ENCODE peak calls at places on chromosome 15, in five cellular contexts. J is A549, R is endothelial cell of umbilical vein, N is HCT116, E is HepG2. G is an unnamed sample.
A peak's percentile ranks its signal among the peaks of the same experiment; 100 is the strongest.

GRCh38 chr15:70584838-70585706 is 178.3 kb downstream of the UACA start:
- DNase-seq in E (peak; percentile 84), N (peak; percentile 38), J (peak; percentile 52), R (no peak), G (peak; percentile 84)

GRCh38 chr15:69193948-69194827 is 33.8 kb downstream of the GLCE start:
- DNase-seq in E (no peak), N (no peak), J (no peak), R (peak; percentile 55), G (no peak)

GRCh38 chr15:67820992-67821783 is 4.1 kb upstream of the SKOR1 start:
- DNase-seq in J (no peak), R (peak; percentile 47), N (no peak), E (peak; percentile 28), G (peak; percentile 57)

GRCh38 chr15:34987182-34987488 is 952 bp downstream of the ZNF770 start:
- DNase-seq in E (no peak), R (peak; percentile 30), J (no peak), N (no peak), G (peak; percentile 11)

GRCh38 chr15:74378853-74379252 is 11.4 kb upstream of the CYP11A1 start:
- DNase-seq in R (peak; percentile 34), J (peak; percentile 21), E (no peak), N (no peak), G (no peak)

GRCh38 chr15:79673416-79674123 is 223.2 kb downstream of the MTHFS start:
- DNase-seq in J (peak; percentile 36), R (no peak), E (no peak), N (no peak), G (peak; percentile 65)

GRCh38 chr15:63601026-63601726 is 4.0 kb downstream of the FBXL22 start:
- DNase-seq in R (peak; percentile 33), J (peak; percentile 30), N (no peak), E (no peak), G (peak; percentile 67)

GRCh38 chr15:100118546-100118945 is 223.2 kb downstream of the ADAMTS17 start:
- DNase-seq in E (no peak), J (no peak), R (no peak), N (no peak), G (no peak)

GRCh38 chr15:39852237-39852636 is 67.8 kb downstream of the GPR176 start:
- DNase-seq in E (no peak), J (no peak), R (no peak), N (no peak), G (no peak)

GRCh38 chr15:29838352-29839010 is 16.2 kb upstream of the TJP1 start:
- DNase-seq in R (no peak), J (no peak), E (no peak), N (no peak), G (no peak)

GRCh38 chr15:67840747-67841634 is 1.1 kb upstream of the RNU6-1 start:
- DNase-seq in E (peak; percentile 50), J (peak; percentile 52), N (no peak), R (peak; percentile 51), G (peak; percentile 47)

GRCh38 chr15:70867911-70868467 is 14.0 kb upstream of the LARP6 start:
- DNase-seq in J (no peak), R (peak; percentile 76), E (no peak), N (no peak), G (no peak)

GRCh38 chr15:69568621-69569020 is 116.0 kb downstream of the RPLP1 start:
- DNase-seq in N (no peak), R (no peak), E (no peak), J (no peak), G (no peak)

GRCh38 chr15:76340198-76340801 is 3.7 kb downstream of the ISL2 start:
- DNase-seq in R (peak; percentile 67), E (no peak), J (no peak), N (no peak), G (no peak)

GRCh38 chr15:45253330-45253729 is 1.3 kb downstream of the SLC28A2 start:
- DNase-seq in J (no peak), E (no peak), R (no peak), N (no peak), G (peak; percentile 18)
- TF ChIP-seq CTCF in J (no peak), E (peak; percentile 17), R (peak; percentile 30), N (no peak), G (peak; percentile 34)

DNA sequence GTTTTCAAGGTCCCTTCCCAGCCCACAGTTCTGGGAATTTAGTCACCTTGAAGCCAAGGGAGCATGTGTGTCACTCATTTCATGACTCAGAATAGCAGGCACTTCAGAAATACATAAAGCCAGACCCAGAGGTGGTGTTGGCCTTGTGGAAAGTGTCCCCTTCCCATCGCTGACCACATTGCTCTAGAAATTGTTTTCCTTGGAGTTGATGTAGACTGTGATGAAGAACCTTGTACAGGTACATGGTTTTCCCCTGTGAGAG is 158.8 kb downstream of the SLCO3A1 start:
- DNase-seq in N (no peak), R (no peak), J (no peak), E (no peak), G (no peak)
- H3K4me3 ChIP-seq in N (no peak overlapping the region), R (no peak overlapping the region), J (no peak overlapping the region), E (no peak overlapping the region), G (no peak overlapping the region)

DNA sequence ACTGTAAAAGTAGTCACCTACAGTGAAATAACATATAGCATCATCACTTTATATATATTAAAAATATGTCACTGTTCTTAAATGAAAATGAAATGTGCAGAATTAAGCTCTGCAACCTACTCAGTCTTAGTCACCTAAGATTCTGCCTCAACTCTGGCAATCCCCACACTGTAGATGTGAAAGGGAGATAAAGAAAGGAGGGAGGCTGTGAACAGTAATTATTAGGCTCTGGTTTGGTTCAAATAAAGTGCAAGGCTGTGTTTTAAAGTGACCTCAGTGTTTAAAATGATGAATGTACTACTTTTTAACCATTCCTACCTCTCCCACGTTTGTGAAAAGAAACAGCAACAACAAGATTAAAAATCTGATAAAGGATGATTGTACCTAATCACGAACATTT is 72.2 kb downstream of the ATP8B4 start:
- DNase-seq in R (no peak), J (no peak), E (no peak), N (no peak), G (no peak)
- TF ChIP-seq MAX in R (no peak), J (no peak), E (no peak), N (no peak), G (no peak)

GRCh38 chr15:56804908-56805307 is 71.6 kb upstream of the ZNF280D start:
- DNase-seq in J (no peak), E (no peak), R (no peak), N (no peak), G (no peak)
- TF ChIP-seq CTCF in J (peak; percentile 8), E (no peak), R (no peak), N (no peak), G (no peak)

DNA sequence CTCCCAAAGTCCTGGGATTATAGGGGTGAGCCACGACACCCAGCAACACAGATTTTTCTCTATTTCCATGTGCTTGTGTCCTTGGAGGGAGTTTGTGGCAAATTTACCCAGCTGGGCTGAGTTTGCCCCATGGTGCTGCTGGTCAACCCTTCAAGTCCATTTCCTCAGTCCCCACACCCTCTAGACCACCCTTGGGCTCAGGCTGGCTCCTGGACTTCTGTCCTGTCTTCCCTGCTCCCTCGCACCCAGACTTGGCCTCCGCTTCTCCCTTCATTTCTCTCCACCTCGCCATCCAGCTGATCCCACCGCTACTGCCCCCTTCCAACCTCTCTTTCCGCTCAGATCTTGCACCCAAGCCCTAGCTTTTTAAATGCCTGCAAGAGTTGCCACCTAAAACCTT is 7.3 kb upstream of the RHOV start:
- DNase-seq in E (no peak), N (no peak), R (no peak), J (no peak), G (no peak)
- H3K4me3 ChIP-seq in E (no peak overlapping the region), N (no peak overlapping the region), R (no peak overlapping the region), J (no peak overlapping the region), G (no peak overlapping the region)

DNA sequence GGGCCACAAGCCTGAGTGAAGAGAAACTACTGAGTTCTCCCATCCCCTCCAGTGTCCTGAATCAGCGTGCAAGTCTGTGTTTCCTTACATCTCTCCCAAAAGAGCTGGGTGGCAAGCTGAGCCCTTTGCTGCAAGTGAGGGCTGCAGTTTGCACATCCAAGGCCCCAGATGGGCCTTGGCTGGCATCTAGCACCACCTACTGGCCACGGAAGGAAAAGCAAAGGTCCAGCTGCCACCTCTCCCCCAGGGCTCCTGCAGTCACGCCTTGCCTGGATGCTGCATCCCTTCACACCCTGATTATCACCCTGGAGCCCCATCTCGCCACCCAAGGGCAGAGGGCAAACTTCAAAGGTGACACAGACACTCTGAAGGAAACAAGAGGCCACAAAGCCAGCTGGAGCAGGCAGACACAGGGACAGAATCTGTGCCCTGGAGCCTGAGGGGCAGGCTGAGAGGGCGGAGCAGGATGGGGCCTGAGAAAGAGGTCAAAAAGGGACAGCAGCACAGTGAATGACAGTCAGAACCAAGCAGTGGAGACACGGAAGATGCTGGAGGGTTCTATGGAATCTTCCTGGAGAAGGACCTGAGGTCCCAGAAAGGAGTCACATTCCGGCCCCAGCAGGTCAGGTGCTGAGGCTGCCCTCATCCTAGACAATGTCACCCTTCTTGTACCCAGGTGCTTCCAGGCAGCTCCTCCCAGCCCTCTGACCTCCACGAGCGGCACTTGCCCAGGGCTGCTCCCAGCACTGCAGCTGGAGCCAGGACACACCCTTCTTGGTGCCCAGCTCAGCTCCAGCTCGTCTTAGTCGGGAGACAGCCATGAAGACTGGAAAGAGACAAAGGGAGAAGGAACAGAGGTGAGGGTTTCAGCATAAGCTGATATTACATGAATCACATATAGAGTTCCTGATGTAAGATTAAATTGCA is 18.3 kb upstream of the NTRK3 start:
- DNase-seq in N (peak; percentile 23), R (peak; percentile 46), J (peak; percentile 69), E (peak; percentile 7), G (peak; percentile 57)
- TF ChIP-seq MAX in N (no peak), R (no peak), J (no peak), E (no peak), G (no peak)

G was measured in NB4.